ENCODE peak calls at places on chromosomes 13 and 19, in four cellular contexts. G is HCT116, F is ovary, N is kidney tubule cell. D is an unnamed sample.

GRCh38 chr13:104565888-104566287 is 1499.7 kb upstream of the SLC10A2 start:
- DNase-seq in G (no peak), F (no peak), N (no peak), D (no peak)

GRCh38 chr19:18895038-18895827 is 725 bp downstream of the CERS1 start:
- DNase-seq in G (peak), F (no peak), N (peak), D (no peak)

GRCh38 chr19:1069009-1069779 is 2.2 kb downstream of the ARHGAP45 start:
- DNase-seq in G (no peak), F (no peak), N (peak), D (no peak)

GRCh38 chr13:30301827-30302226 is 5.5 kb downstream of the KATNAL1 start:
- DNase-seq in G (no peak), F (no peak), N (no peak), D (no peak)

GRCh38 chr19:54164369-54165068 is 5.0 kb upstream of the LENG1 start:
- DNase-seq in G (peak), F (peak), N (peak), D (no peak)

GRCh38 chr19:862529-863304 is 3.3 kb downstream of the CFD start:
- DNase-seq in G (no peak), F (peak), N (peak), D (peak)

GRCh38 chr19:11345122-11345752 is 831 bp downstream of the TMEM205 start:
- DNase-seq in G (no peak), F (no peak), N (no peak), D (no peak)

GRCh38 chr13:49040872-49041271 is 65.2 kb downstream of the FNDC3A start:
- DNase-seq in G (no peak), F (no peak), N (no peak), D (no peak)

GRCh38 chr19:14059093-14059480 is 2.8 kb downstream of the PALM3 start:
- DNase-seq in G (no peak), F (no peak), N (no peak), D (no peak)

GRCh38 chr13:30145709-30146367 is 161.5 kb downstream of the KATNAL1 start:
- DNase-seq in G (no peak), F (no peak), N (no peak), D (no peak)

D was measured in NCI-H1048.